ENCODE peak calls at places on chromosomes 3 and 15, in nine cellular contexts. P is adrenal gland; X is activated CD4-positive, alpha-beta T cell treated with anti-CD3 and anti-CD28 coated beads for 36 hours; Y is midbrain; M is Peyer's patch; I is BJ; D is endothelial cell; O is NT2/D1; J is hypothalamus. U is an unnamed sample.

GRCh38 chr3:45841701-45842491 is at the start of gene LZTFL1:
- DNase-seq in P (peak), X (peak), Y (peak), M (peak), I (peak), D (peak), O (peak), J (peak), U (peak)

GRCh38 chr3:9826815-9827574 is 16.8 kb downstream of the RPUSD3 start:
- DNase-seq in P (no peak), X (peak), Y (no peak), M (no peak), I (no peak), D (peak), O (peak), J (no peak), U (no peak)

GRCh38 chr3:16264708-16265454 is at the start of the genes DPH3 and OXNAD1:
- DNase-seq in P (peak), X (peak), Y (peak), M (peak), I (peak), D (peak), O (peak), J (peak), U (peak)

GRCh38 chr15:45254405-45255293 is 2.6 kb downstream of the SLC28A2 start:
- DNase-seq in P (no peak), X (no peak), Y (no peak), M (no peak), I (no peak), D (no peak), O (no peak), J (no peak), U (no peak)

GRCh38 chr3:53956591-53956990 is 64.9 kb upstream of the SELENOK start:
- DNase-seq in P (no peak), X (no peak), Y (no peak), M (no peak), I (no peak), D (no peak), O (no peak), J (no peak), U (no peak)

GRCh38 chr3:5330152-5330810 is 142.8 kb downstream of the EDEM1 start:
- DNase-seq in P (no peak), X (peak), Y (no peak), M (no peak), I (no peak), D (no peak), O (no peak), J (no peak), U (no peak)

GRCh38 chr15:57784081-57784488 is 77.6 kb downstream of the POLR2M start:
- DNase-seq in P (no peak), X (no peak), Y (no peak), M (no peak), I (peak), D (no peak), O (no peak), J (no peak), U (no peak)

GRCh38 chr15:75061272-75061671 is 37.9 kb downstream of the PPCDC start:
- DNase-seq in P (no peak), X (no peak), Y (no peak), M (peak), I (no peak), D (no peak), O (no peak), J (no peak), U (no peak)

GRCh38 chr3:114939920-114940319 is 207.2 kb downstream of the ZBTB20 start:
- DNase-seq in P (no peak), X (no peak), Y (no peak), M (no peak), I (no peak), D (no peak), O (no peak), J (no peak), U (no peak)

GRCh38 chr15:35872577-35872976 is 326.6 kb upstream of the DPH6 start:
- DNase-seq in P (no peak), X (no peak), Y (no peak), M (no peak), I (no peak), D (no peak), O (no peak), J (no peak), U (no peak)

GRCh38 chr3:191431160-191431822 is 29.7 kb upstream of the PYDC2 start:
- DNase-seq in P (no peak), X (no peak), Y (no peak), M (no peak), I (no peak), D (no peak), O (no peak), J (no peak), U (no peak)

GRCh38 chr15:61479601-61480000 is 250.5 kb upstream of the RORA start:
- DNase-seq in P (no peak), X (no peak), Y (no peak), M (no peak), I (no peak), D (no peak), O (no peak), J (no peak), U (no peak)

GRCh38 chr3:146256851-146257486 is 6.1 kb upstream of the PLSCR4 start:
- DNase-seq in P (no peak), X (no peak), Y (no peak), M (no peak), I (no peak), D (no peak), O (peak), J (no peak), U (no peak)

GRCh38 chr3:67006460-67006859 is 8.4 kb downstream of the KBTBD8 start:
- DNase-seq in P (no peak), X (no peak), Y (no peak), M (no peak), I (no peak), D (no peak), O (no peak), J (no peak), U (no peak)

GRCh38 chr3:115068799-115069198 is 78.3 kb downstream of the ZBTB20 start:
- DNase-seq in P (no peak), X (no peak), Y (no peak), M (no peak), I (no peak), D (no peak), O (no peak), J (no peak), U (no peak)

GRCh38 chr3:188241072-188241471 is 87.1 kb downstream of the LPP start:
- DNase-seq in P (no peak), X (no peak), Y (peak), M (no peak), I (no peak), D (no peak), O (no peak), J (no peak), U (no peak)

GRCh38 chr15:31128919-31129768 is 27.6 kb upstream of the TRPM1 start:
- DNase-seq in P (peak), X (peak), Y (peak), M (peak), I (no peak), D (peak), O (no peak), J (peak), U (peak)

GRCh38 chr15:59438891-59439290 is 905 bp downstream of the FAM81A start:
- DNase-seq in P (no peak), X (peak), Y (peak), M (peak), I (no peak), D (no peak), O (no peak), J (no peak), U (no peak)

GRCh38 chr3:66037986-66038369 is 740 bp downstream of the MAGI1 start:
- DNase-seq in P (peak), X (peak), Y (no peak), M (no peak), I (no peak), D (peak), O (no peak), J (no peak), U (peak)

U was measured in right lobe of liver.